ENCODE peak calls at places on chromosomes 5 and 9, in five cellular contexts. A is GM10248, G is left ventricle myocardium inferior, Y is AG10803, R is brain microvascular endothelial cell. Z is an unnamed sample.

GRCh38 chr5:53397141-53397794 is 83.2 kb upstream of the FST start:
- DNase-seq in A (no peak), G (no peak), Y (no peak), R (no peak), Z (no peak)

GRCh38 chr5:67502951-67503350 is 306.4 kb upstream of the CD180 start:
- DNase-seq in A (no peak), G (no peak), Y (no peak), R (no peak), Z (no peak)

GRCh38 chr5:124040799-124041198 is 528.8 kb downstream of the CSNK1G3 start:
- DNase-seq in A (no peak), G (no peak), Y (peak), R (peak), Z (peak)

GRCh38 chr9:126420643-126421564 is 94.3 kb downstream of the MVB12B start:
- DNase-seq in A (no peak), G (no peak), Y (no peak), R (peak), Z (no peak)

GRCh38 chr5:84378420-84378819 is 6.3 kb downstream of the EDIL3 start:
- DNase-seq in A (no peak), G (no peak), Y (peak), R (peak), Z (no peak)

GRCh38 chr9:81517954-81518353 is 171.4 kb downstream of the TLE1 start:
- DNase-seq in A (no peak), G (no peak), Y (no peak), R (no peak), Z (no peak)

GRCh38 chr5:126043684-126044083 is 379.5 kb upstream of the GRAMD2B start:
- DNase-seq in A (no peak), G (no peak), Y (no peak), R (peak), Z (no peak)

GRCh38 chr5:40428129-40428528 is 251.6 kb upstream of the PTGER4 start:
- DNase-seq in A (no peak), G (peak), Y (peak), R (peak), Z (peak)

GRCh38 chr9:109986423-109987055 is 206.5 kb downstream of the PALM2AKAP2 start:
- DNase-seq in A (no peak), G (no peak), Y (peak), R (peak), Z (no peak)

GRCh38 chr9:722388-722980 is 119.0 kb upstream of the DMRT1 start:
- DNase-seq in A (no peak), G (no peak), Y (no peak), R (no peak), Z (no peak)

GRCh38 chr5:62268239-62268638 is 37.8 kb upstream of the KIF2A start:
- DNase-seq in A (no peak), G (no peak), Y (no peak), R (no peak), Z (peak)

DNA sequence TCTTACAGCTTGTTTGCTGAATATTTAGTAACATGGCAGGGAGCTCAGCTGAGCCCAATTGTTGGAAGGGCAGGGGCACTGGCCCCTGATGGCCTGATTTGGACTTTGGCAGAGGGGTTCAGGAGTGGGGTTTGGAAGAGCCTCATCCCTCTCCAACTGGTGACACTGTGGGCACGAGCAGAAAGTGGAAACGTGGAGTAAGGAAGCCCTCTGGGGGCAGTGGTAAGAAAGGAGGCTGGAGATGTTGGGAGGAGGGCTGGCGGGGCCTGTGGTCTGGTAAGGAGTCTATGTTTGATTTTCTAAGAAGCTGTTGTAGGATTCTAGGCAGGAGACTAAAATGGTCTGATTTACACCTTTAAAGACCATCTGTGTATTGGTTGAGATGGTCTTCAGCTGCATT is 208.9 kb downstream of the HSPA4 start:
- DNase-seq in A (no peak), G (no peak), Y (no peak), R (no peak), Z (no peak)
- TF ChIP-seq CTCF in A (no peak), G (no peak), Y (no peak), R (peak), Z (peak)

DNA sequence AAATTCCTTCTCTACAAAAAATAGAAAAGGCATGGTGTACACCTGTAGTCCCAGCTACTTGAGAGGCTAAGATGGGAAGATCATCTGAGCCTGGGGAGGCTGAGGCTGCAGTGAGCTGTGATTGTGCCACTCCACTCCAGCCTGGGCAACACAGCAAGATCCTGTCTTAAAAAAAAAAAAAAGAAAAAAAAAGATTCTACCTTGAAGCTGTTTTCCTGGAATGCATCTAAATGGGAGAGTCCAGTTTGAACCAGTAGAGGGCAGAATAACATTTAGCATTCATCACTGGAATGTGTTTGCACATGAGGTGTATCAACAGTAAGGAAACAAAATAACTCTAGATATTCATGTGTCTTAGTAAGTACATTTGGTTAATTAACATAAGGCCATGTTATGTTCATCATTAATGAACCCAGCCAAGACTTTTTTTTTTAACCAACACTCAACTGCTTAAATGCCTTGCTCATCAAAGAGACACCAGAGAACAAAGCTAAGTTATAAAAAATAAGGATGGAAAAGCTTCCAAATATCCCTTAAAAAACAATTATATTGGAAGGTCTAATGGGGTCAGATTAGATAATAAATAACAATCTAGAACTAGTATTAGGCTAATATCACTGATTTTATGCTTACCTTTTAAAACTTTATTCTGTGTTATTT is 16.1 kb downstream of the IFNE start:
- DNase-seq in A (peak), G (no peak), Y (peak), R (peak), Z (peak)
- TF ChIP-seq CTCF in A (peak), G (peak), Y (peak), R (peak), Z (peak)

GRCh38 chr5:157735991-157736390 is 4.8 kb downstream of the THG1L start:
- DNase-seq in A (no peak), G (no peak), Y (no peak), R (no peak), Z (no peak)

GRCh38 chr5:157739388-157740045 is 4.0 kb upstream of the LSM11 start:
- DNase-seq in A (no peak), G (no peak), Y (no peak), R (no peak), Z (no peak)

GRCh38 chr5:157743163-157744054 is at the start of gene LSM11:
- DNase-seq in A (peak), G (peak), Y (peak), R (peak), Z (peak)

GRCh38 chr5:157744055-157745011 is 821 bp downstream of the LSM11 start:
- DNase-seq in A (no peak), G (peak), Y (no peak), R (no peak), Z (no peak)

GRCh38 chr5:157740211-157740610 is 3.3 kb upstream of the LSM11 start:
- DNase-seq in A (peak), G (no peak), Y (no peak), R (no peak), Z (peak)
- TF ChIP-seq CTCF in A (peak), G (peak), Y (peak), R (peak), Z (peak)

DNA sequence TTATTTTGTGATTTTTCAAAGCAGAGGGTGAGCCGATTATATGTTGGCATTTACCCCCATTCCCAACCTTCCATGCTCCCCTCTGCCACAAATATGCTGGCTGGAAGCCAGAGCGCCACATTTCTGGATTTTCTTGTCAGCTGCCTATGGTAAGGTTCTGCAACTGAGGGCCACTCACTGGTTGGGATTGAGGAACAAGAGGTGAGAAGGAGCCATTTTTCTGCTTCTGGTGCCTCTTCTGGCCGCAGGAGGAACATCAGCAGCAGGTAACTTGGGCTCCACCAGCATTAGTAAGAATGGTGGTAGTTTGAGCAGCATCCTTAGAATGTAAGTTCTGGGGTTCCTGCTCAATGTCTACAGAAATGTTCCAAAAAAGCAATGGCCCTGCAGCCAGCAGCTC is 159.5 kb upstream of the MAST4 start:
- DNase-seq in A (no peak), G (no peak), Y (no peak), R (no peak), Z (no peak)
- TF ChIP-seq CTCF in A (peak), G (peak), Y (no peak), R (peak), Z (peak)